ENCODE peak calls at places on chromosomes 6 and 20, in six cellular contexts. M is SK-N-SH, F is K562, A is GM12878, X is H1, W is HepG2. H is an unnamed sample.

GRCh38 chr6:45118684-45119230 is 209.4 kb upstream of the RUNX2 start:
- DNase-seq in M (no peak), F (no peak), A (no peak), X (no peak), W (no peak), H (no peak)

GRCh38 chr6:154509421-154510143 is 903 bp downstream of the CNKSR3 start:
- DNase-seq in M (peak; percentile 71), F (peak; percentile 63), A (no peak), X (no peak), W (peak; percentile 44), H (no peak)

GRCh38 chr20:3165473-3166337 is 6.0 kb upstream of the FASTKD5 start:
- DNase-seq in M (no peak), F (no peak), A (no peak), X (no peak), W (no peak), H (no peak)

GRCh38 chr6:3535716-3536435 is 79.0 kb upstream of the SLC22A23 start:
- DNase-seq in M (no peak), F (no peak), A (no peak), X (no peak), W (no peak), H (no peak)

GRCh38 chr6:38283734-38284362 is 355.9 kb downstream of the BTBD9 start:
- DNase-seq in M (no peak), F (no peak), A (no peak), X (no peak), W (no peak), H (peak; percentile 85)

GRCh38 chr6:141829566-141829965 is 303.2 kb upstream of the GJE1 start:
- DNase-seq in M (no peak), F (no peak), A (no peak), X (peak; percentile 36), W (peak; percentile 10), H (no peak)

GRCh38 chr6:130381459-130382380 is 15.9 kb downstream of the TMEM200A start:
- DNase-seq in M (no peak), F (no peak), A (no peak), X (no peak), W (no peak), H (no peak)

GRCh38 chr6:45185403-45186251 is 142.5 kb upstream of the RUNX2 start:
- DNase-seq in M (no peak), F (peak; percentile 17), A (no peak), X (no peak), W (no peak), H (no peak)

GRCh38 chr6:101129851-101130250 is 248.7 kb upstream of the ASCC3 start:
- DNase-seq in M (no peak), F (no peak), A (no peak), X (no peak), W (no peak), H (no peak)

GRCh38 chr20:35257175-35257909 is 20.6 kb downstream of the MMP24OS start:
- DNase-seq in M (no peak), F (no peak), A (no peak), X (no peak), W (no peak), H (no peak)

GRCh38 chr6:27748662-27749061 is 163.5 kb downstream of the OR2B2 start:
- DNase-seq in M (no peak), F (no peak), A (no peak), X (no peak), W (no peak), H (no peak)

GRCh38 chr6:68238097-68238597 is 396.9 kb upstream of the ADGRB3 start:
- DNase-seq in M (no peak), F (no peak), A (no peak), X (no peak), W (no peak), H (no peak)

GRCh38 chr6:142399739-142400138 is 97.9 kb downstream of the ADGRG6 start:
- DNase-seq in M (no peak), F (no peak), A (no peak), X (no peak), W (no peak), H (no peak)

GRCh38 chr20:51385941-51386530 is 156.5 kb downstream of the NFATC2 start:
- DNase-seq in M (peak; percentile 56), F (peak; percentile 30), A (no peak), X (no peak), W (peak; percentile 53), H (peak; percentile 24)

GRCh38 chr6:34592208-34592952 is 36.3 kb upstream of the SPDEF start:
- DNase-seq in M (no peak), F (no peak), A (no peak), X (no peak), W (no peak), H (no peak)

GRCh38 chr6:37160922-37161778 is 8.8 kb upstream of the PIM1 start:
- DNase-seq in M (no peak), F (peak; percentile 7), A (peak; percentile 66), X (no peak), W (no peak), H (no peak)

GRCh38 chr6:80249897-80250296 is 143.4 kb downstream of the BCKDHB start:
- DNase-seq in M (no peak), F (no peak), A (no peak), X (no peak), W (no peak), H (no peak)
- TF ChIP-seq MAX in M (no peak), F (no peak), A (no peak), X (no peak), W (no peak), H (no peak)

DNA sequence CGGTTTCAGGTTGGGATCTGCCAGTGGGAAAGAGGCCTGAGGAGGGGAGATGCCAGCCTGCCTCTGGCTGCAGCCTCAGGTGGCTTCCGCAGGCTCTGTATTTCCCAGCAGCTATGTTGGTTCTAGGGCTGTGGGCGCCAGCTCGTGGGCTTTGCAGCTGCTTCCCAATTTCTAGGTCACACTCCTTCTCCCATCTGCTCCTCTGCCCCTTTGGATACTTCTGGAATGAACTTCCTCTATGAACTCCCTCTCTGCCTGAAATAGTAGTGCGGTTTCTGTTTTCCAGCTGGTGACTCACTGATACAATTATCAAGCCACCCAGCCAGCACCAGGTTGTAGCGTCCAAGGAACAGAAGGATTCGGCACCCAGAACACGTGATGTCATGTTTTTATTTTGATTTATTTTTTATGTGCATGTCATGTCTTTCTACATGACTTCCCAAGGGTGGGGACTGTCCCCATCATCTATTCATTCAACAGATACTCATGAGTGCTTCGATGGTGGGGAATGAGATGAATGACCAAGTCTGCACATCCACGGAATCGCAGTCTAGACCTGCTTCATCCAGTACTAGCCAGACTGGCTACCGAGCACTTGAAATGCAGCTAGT is 38.0 kb downstream of the TGM2 start:
- DNase-seq in M (no peak), F (peak; percentile 45), A (no peak), X (no peak), W (no peak), H (peak; percentile 26)
- TF ChIP-seq SIN3A in M (peak; percentile 79), F (no peak), A (no peak), X (no peak), W (no peak), H (no peak)

GRCh38 chr6:106782524-106783265 is 153.3 kb downstream of the QRSL1 start:
- DNase-seq in M (no peak), F (no peak), A (no peak), X (no peak), W (no peak), H (no peak)
- TF ChIP-seq JUND in M (no peak), F (no peak), A (no peak), X (no peak), W (no peak), H (no peak)

GRCh38 chr20:47785900-47786762 is 850 bp upstream of the SULF2 start:
- DNase-seq in M (peak; percentile 86), F (peak; percentile 46), A (no peak), X (no peak), W (peak; percentile 82), H (peak; percentile 64)
- TF ChIP-seq MAX in M (no peak), F (no peak), A (no peak), X (peak; percentile 80), W (peak; percentile 45), H (no peak)

GRCh38 chr20:44862286-44862685 is 23.2 kb upstream of the YWHAB start:
- DNase-seq in M (no peak), F (no peak), A (no peak), X (no peak), W (no peak), H (no peak)
- TF ChIP-seq SIN3A in M (no peak), F (no peak), A (no peak), X (no peak), W (no peak), H (no peak)

GRCh38 chr20:46954490-46955038 is 59.9 kb downstream of the EYA2 start:
- DNase-seq in M (no peak), F (no peak), A (no peak), X (no peak), W (no peak), H (no peak)
- TF ChIP-seq JUND in M (no peak), F (no peak), A (no peak), X (no peak), W (no peak), H (no peak)

DNA sequence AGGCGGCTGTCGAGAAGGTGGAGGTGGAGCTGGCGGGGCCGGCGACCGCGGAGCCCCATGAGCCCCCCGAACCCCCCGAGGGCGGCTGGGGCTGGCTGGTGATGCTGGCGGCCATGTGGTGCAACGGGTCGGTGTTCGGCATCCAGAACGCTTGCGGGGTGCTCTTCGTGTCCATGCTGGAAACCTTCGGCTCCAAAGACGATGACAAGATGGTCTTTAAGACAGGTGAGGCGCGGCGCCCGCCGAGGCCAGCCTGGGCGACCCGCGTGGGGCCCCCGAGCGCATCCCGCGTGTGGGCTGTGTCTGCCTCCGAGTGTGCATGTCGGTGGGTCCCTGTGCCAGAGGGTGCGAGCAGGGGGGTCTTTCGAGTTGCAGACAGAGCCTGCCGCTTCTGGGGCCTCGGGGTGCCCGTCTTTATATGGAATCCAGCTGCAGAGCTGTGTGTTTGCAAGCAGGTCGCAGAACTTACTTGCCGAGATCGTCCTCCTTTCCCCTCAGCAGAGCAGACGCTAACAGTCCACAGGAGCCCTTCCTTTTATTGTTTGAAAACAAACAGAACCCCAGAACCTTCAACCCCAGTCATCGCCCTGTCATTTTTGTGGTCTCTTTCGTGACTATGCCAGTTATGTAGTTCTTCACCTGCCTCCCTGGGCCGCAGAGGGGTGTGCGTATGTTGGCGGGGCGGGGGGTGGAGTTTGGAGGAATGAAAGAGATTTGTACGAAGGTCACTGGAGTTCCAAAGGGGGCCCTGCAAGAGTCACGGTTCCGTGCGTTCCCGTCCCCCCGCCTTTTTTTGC is 766 bp downstream of the SLC16A10 start:
- DNase-seq in M (peak; percentile 53), F (no peak), A (no peak), X (no peak), W (peak; percentile 63), H (peak; percentile 10)
- TF ChIP-seq MAX in M (no peak), F (no peak), A (no peak), X (peak; percentile 71), W (peak; percentile 12), H (peak; percentile 40)

GRCh38 chr6:32882879-32883250 is 28.9 kb downstream of the PSMB9 start:
- DNase-seq in M (no peak), F (no peak), A (no peak), X (no peak), W (no peak), H (no peak)

GRCh38 chr6:32885698-32886286 is 31.8 kb downstream of the PSMB9 start:
- DNase-seq in M (peak; percentile 50), F (no peak), A (peak; percentile 23), X (no peak), W (peak; percentile 77), H (peak; percentile 72)

GRCh38 chr6:32883789-32884188 is 29.8 kb downstream of the PSMB9 start:
- DNase-seq in M (no peak), F (no peak), A (no peak), X (no peak), W (no peak), H (no peak)

GRCh38 chr6:32888576-32888975 is 34.6 kb downstream of the PSMB9 start:
- DNase-seq in M (no peak), F (no peak), A (no peak), X (no peak), W (no peak), H (no peak)

GRCh38 chr6:32886674-32887383 is 32.8 kb downstream of the PSMB9 start:
- DNase-seq in M (no peak), F (no peak), A (no peak), X (no peak), W (no peak), H (no peak)
- TF ChIP-seq SIN3A in M (no peak), F (no peak), A (no peak), X (no peak), W (no peak), H (no peak)

H was measured in HCT116.